ENCODE peak calls at places on chromosome 2, in six cellular contexts. B is BE2C, K is thoracic aorta, C is GM23248, P is lung, V is GM12878. O is an unnamed sample. For H3K4me1, H3K27me3 and H3K36me3, the result is how much of the 10 kb centered on the place peaks cover.

GRCh38 chr2:164954954-164955701 is at the start of gene SLC38A11:
- DNase-seq in K (no peak), P (no peak), C (peak), V (no peak), B (peak), O (no peak)

GRCh38 chr2:193428336-193428818 is 1233.6 kb upstream of the TMEFF2 start:
- DNase-seq in P (no peak), V (no peak), C (no peak), K (no peak), B (no peak), O (no peak)

GRCh38 chr2:235229236-235229635 is 264.6 kb upstream of the AGAP1 start:
- DNase-seq in C (peak), V (no peak), P (no peak), K (no peak), B (no peak), O (no peak)

GRCh38 chr2:55425449-55425848 is 5.8 kb upstream of the CCDC88A start:
- DNase-seq in V (no peak), B (no peak), P (no peak), C (peak), K (no peak), O (no peak)

GRCh38 chr2:105789745-105790466 is 45.2 kb downstream of the NCK2 start:
- DNase-seq in K (peak), C (peak), B (no peak), P (no peak), V (peak), O (no peak)

GRCh38 chr2:36479406-36479805 is 118.6 kb downstream of the FEZ2 start:
- DNase-seq in V (no peak), B (no peak), K (no peak), P (no peak), C (no peak), O (no peak)

GRCh38 chr2:152445791-152446201 is 110.8 kb downstream of the FMNL2 start:
- DNase-seq in B (no peak), K (no peak), C (peak), V (no peak), P (no peak), O (no peak)

GRCh38 chr2:3175568-3175955 is 202.1 kb downstream of the EIPR1 start:
- DNase-seq in V (no peak), B (no peak), K (no peak), C (no peak), P (no peak), O (no peak)

GRCh38 chr2:61018319-61018750 is 280 bp upstream of the PUS10 start:
- DNase-seq in K (no peak), C (peak), B (no peak), P (no peak), V (no peak), O (no peak)

GRCh38 chr2:167715932-167716331 is 531.5 kb downstream of the STK39 start:
- DNase-seq in B (no peak), K (no peak), C (no peak), P (no peak), V (no peak), O (no peak)

GRCh38 chr2:7672027-7672684 is 754.9 kb downstream of the RNF144A start:
- DNase-seq in C (peak), K (no peak), P (peak), V (peak), B (peak), O (peak)

GRCh38 chr2:219684721-219685689 is 57.6 kb downstream of the SLC4A3 start:
- DNase-seq in K (peak), P (peak), C (peak), B (peak), V (peak), O (peak)

GRCh38 chr2:158509928-158510797 is 53.4 kb downstream of the PKP4 start:
- DNase-seq in B (no peak), C (peak), V (no peak), K (no peak), P (no peak), O (no peak)

GRCh38 chr2:119486886-119487285 is 37.4 kb downstream of the SCTR start:
- DNase-seq in P (peak), B (no peak), K (no peak), V (no peak), C (peak), O (no peak)

GRCh38 chr2:188497736-188498135 is 206.1 kb downstream of the GULP1 start:
- DNase-seq in B (no peak), K (no peak), V (no peak), C (no peak), P (no peak), O (no peak)

GRCh38 chr2:37871453-37872191 is 53.5 kb upstream of the RMDN2 start:
- DNase-seq in P (no peak), V (no peak), B (no peak), C (peak), K (no peak), O (no peak)

GRCh38 chr2:8779795-8780194 is 57.6 kb downstream of the KIDINS220 start:
- DNase-seq in C (no peak), K (no peak), V (no peak), B (no peak), P (no peak), O (no peak)

GRCh38 chr2:62197609-62198236 is 1.8 kb downstream of the B3GNT2 start:
- DNase-seq in C (peak), P (peak), K (no peak), B (no peak), V (no peak), O (peak)

GRCh38 chr2:172614932-172615331 is 59.0 kb downstream of the PDK1 start:
- DNase-seq in C (no peak), B (no peak), V (no peak), K (no peak), P (no peak), O (no peak)

GRCh38 chr2:188403676-188404075 is 112.0 kb downstream of the GULP1 start:
- DNase-seq in C (no peak), B (no peak), K (no peak), V (no peak), P (no peak), O (no peak)

GRCh38 chr2:171673928-171674327 is 13.3 kb upstream of the DYNC1I2 start:
- DNase-seq in V (no peak), P (no peak), K (no peak), C (peak), B (no peak), O (no peak)

GRCh38 chr2:144356402-144356801 is 163.5 kb downstream of the ZEB2 start:
- DNase-seq in B (no peak), K (no peak), C (no peak), V (no peak), P (no peak), O (no peak)

GRCh38 chr2:223725494-223725893 is 111.9 kb downstream of the AP1S3 start:
- DNase-seq in C (peak), P (peak), B (peak), V (no peak), K (peak), O (peak)

GRCh38 chr2:239363946-239364637 is 36.7 kb downstream of the HDAC4 start:
- DNase-seq in P (no peak), V (no peak), B (no peak), C (no peak), K (no peak), O (no peak)

GRCh38 chr2:127149384-127149783 is 42.4 kb upstream of the BIN1 start:
- DNase-seq in K (no peak), B (no peak), P (no peak), C (peak), V (no peak), O (no peak)

GRCh38 chr2:196123679-196124373 is 47.6 kb downstream of the STK17B start:
- DNase-seq in V (no peak), K (no peak), C (peak), B (no peak), P (no peak), O (no peak)

GRCh38 chr2:1784087-1784486 is 39.8 kb upstream of the PXDN start:
- DNase-seq in B (peak), V (no peak), P (no peak), C (peak), K (no peak), O (no peak)

GRCh38 chr2:188978291-188979081 is 4.3 kb downstream of the COL3A1 start:
- DNase-seq in B (peak), P (no peak), K (no peak), C (peak), V (peak), O (no peak)

GRCh38 chr2:10022041-10022421 is 21.3 kb upstream of the KLF11 start:
- DNase-seq in C (no peak), P (no peak), B (no peak), K (no peak), V (no peak), O (no peak)

GRCh38 chr2:203650860-203651613 is 55.4 kb upstream of the CD28 start:
- DNase-seq in C (peak), K (no peak), V (no peak), B (peak), P (no peak), O (peak)

GRCh38 chr2:128316777-128317185 is 1.9 kb downstream of the HS6ST1 start:
- DNase-seq in B (no peak), K (no peak), C (peak), P (peak), V (no peak), O (no peak)

GRCh38 chr2:98463988-98464771 is 19.5 kb downstream of the INPP4A start:
- DNase-seq in P (no peak), K (no peak), V (no peak), B (no peak), C (no peak), O (no peak)

GRCh38 chr2:147884796-147885195 is 40.0 kb downstream of the ACVR2A start:
- DNase-seq in B (no peak), K (no peak), V (no peak), P (no peak), C (no peak), O (no peak)

GRCh38 chr2:226168496-226169160 is 631.0 kb downstream of the IRS1 start:
- DNase-seq in K (no peak), B (no peak), C (no peak), V (no peak), P (no peak), O (no peak)

GRCh38 chr2:16464641-16465040 is 201.0 kb downstream of the CYRIA start:
- DNase-seq in C (no peak), B (no peak), K (no peak), P (no peak), V (no peak), O (no peak)

GRCh38 chr2:169107645-169108044 is 38.3 kb downstream of the DHRS9 start:
- DNase-seq in V (no peak), P (no peak), C (no peak), B (no peak), K (no peak), O (no peak)

GRCh38 chr2:233087725-233088124 is 27.6 kb downstream of the INPP5D start:
- DNase-seq in V (no peak), B (no peak), K (no peak), P (no peak), C (no peak), O (no peak)
- H3K4me1 ChIP-seq in V (half or more), B (under half), K (under half), P (under half), C (under half), O (under half)

GRCh38 chr2:44803100-44803424 is 138.4 kb upstream of the SIX3 start:
- DNase-seq in B (no peak), K (no peak), C (no peak), P (no peak), V (no peak), O (no peak)
- H3K27me3 ChIP-seq in B (under half), K (under half), C (half or more), P (under half), V (under half), O (under half)

GRCh38 chr2:80737047-80737446 is 432.5 kb upstream of the LRRTM1 start:
- DNase-seq in V (peak), C (no peak), B (no peak), P (no peak), K (no peak), O (no peak)
- H3K36me3 ChIP-seq in V (under half), C (under half), B (under half), P (under half), K (under half), O (under half)

GRCh38 chr2:237873961-237874551 is 14.6 kb downstream of the RAMP1 start:
- DNase-seq in B (no peak), C (no peak), K (no peak), P (no peak), V (no peak), O (no peak)

GRCh38 chr2:237875234-237876055 is 16.0 kb downstream of the RAMP1 start:
- DNase-seq in C (no peak), P (no peak), K (no peak), V (no peak), B (no peak), O (no peak)

GRCh38 chr2:237873382-237873781 is 14.0 kb downstream of the RAMP1 start:
- DNase-seq in V (no peak), C (no peak), B (no peak), P (no peak), K (no peak), O (no peak)

GRCh38 chr2:237876056-237876439 is 16.6 kb downstream of the RAMP1 start:
- DNase-seq in V (no peak), C (no peak), B (no peak), P (no peak), K (no peak), O (no peak)

DNA sequence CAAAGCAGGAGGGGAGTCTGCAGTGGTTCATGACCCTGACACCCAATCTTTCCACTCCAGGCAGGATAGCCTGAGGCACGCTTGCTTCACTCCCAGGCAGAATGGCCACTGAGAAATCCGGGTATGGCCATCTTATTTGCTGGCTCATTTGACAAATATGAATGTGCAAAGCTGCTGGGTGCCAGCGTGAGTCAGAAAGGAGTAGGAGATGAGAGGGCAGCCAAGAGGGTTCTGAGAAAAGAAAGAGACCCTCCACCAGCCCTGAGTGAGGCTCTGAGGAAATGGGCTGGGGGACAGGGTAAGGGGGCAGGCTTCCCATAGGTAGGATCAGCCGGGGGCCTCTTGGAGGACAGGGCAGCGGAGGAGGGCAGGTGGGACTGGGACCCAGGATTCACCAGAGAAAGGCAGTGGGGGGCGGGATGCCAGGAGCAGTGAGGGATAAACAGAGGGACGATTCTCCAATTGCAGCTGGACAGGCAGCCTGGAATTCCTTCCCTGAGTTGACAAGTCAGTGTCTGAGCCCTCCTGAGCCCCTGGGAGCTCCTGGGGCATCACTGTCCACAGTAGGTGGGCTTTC is 15.2 kb downstream of the RAMP1 start:
- DNase-seq in B (no peak), P (no peak), C (peak), K (no peak), V (no peak), O (no peak)
- H3K4me1 ChIP-seq in B (under half), P (under half), C (under half), K (under half), V (under half), O (under half)

DNA sequence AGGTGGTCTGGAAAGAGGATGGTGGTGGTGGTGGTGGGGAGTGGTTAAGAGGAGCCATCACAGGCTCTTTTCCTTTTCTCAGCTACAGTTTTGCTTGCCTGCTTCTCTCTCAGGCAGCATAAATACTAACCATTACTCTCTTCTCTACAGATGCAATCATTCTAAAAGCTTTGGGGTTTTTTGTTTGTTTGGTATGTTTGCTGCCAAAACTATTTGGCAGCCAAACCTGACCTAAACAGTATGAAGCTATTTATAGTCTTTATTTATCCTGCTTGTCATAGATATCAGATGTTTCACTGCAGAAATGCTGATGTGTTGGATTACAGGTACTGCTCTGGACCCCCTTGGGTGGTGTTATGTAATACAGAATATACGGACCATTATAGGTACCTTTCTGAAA is 15.3 kb downstream of the SIX3 start:
- DNase-seq in V (no peak), K (no peak), C (no peak), B (no peak), P (no peak), O (no peak)
- H3K27me3 ChIP-seq in V (under half), K (under half), C (under half), B (under half), P (under half), O (under half)

DNA sequence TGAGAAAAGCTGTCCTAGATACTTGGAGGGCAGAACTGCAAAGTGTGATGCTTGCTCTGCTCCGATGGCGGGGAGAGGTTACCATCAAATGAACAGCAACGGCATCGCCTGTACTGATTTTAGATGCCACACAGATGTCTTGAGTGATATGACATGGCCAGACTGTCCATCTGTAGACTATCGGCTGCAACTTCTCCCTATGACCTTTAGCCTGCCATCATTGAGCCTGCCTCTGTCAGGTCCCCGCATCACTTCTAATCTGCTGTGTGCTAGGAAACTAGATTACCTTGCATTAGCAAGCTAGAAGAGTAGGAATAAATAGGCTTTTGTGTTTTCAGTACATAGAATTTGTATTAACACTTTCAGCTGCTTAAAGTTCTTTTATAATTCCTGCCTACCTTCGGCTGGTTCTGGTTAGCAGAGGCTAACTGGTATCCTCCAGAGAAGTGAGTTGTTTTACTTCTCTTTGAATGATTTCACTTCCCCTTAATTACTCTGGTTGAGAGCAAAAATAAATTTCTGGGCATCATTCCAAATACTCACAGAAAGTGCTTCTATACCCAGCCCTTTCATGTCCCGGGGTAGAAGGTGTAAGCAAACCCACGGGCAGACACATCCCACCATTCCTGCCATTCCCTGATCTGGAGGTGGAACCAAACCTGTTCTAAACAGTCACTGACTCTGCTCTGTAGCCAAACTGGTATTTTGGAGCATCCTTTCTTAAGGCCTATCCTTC is 24.0 kb downstream of the GAREM2 start:
- DNase-seq in C (no peak), B (no peak), P (no peak), K (no peak), V (peak), O (no peak)
- H3K36me3 ChIP-seq in C (under half), B (half or more), P (half or more), K (under half), V (half or more), O (under half)

GRCh38 chr2:43165378-43166025 is 60.9 kb downstream of the ZFP36L2 start:
- DNase-seq in K (no peak), B (no peak), P (no peak), V (no peak), C (no peak), O (no peak)
- H3K4me1 ChIP-seq in K (under half), B (under half), P (under half), V (under half), C (under half), O (under half)

O was measured in pancreas.